ENCODE peak calls at places on chromosomes 3 and 15, in four cellular contexts. One of them, this sample, is unnamed.

GRCh38 chr3:32872487-32873382 is 54.9 kb downstream of the TRIM71 start:
- DNase-seq in AG20443: no peak
- DNase-seq in MCF 10A: peak; percentile 37
- DNase-seq in NCI-H1436: peak; percentile 3
- DNase-seq in this sample: peak; percentile 87

GRCh38 chr15:63042879-63043340 is 363 bp downstream of the TPM1 start:
- DNase-seq in MCF 10A: peak; percentile 40
- DNase-seq in AG20443: peak; percentile 48
- DNase-seq in NCI-H1436: no peak
- DNase-seq in this sample: no peak

GRCh38 chr15:78392430-78392829 is 45.6 kb upstream of the IREB2 start:
- DNase-seq in AG20443: no peak
- DNase-seq in NCI-H1436: peak; percentile 82
- DNase-seq in MCF 10A: no peak
- DNase-seq in this sample: peak; percentile 76

GRCh38 chr15:51121118-51121517 is 26.4 kb upstream of the TNFAIP8L3 start:
- DNase-seq in AG20443: peak; percentile 83
- DNase-seq in NCI-H1436: no peak
- DNase-seq in MCF 10A: peak; percentile 96
- DNase-seq in this sample: no peak

GRCh38 chr3:48656061-48656840 is 6.4 kb downstream of the CELSR3 start:
- DNase-seq in NCI-H1436: no peak
- DNase-seq in AG20443: peak; percentile 91
- DNase-seq in MCF 10A: no peak
- DNase-seq in this sample: no peak

GRCh38 chr3:124773351-124774304 is 43.4 kb downstream of the UMPS start:
- DNase-seq in MCF 10A: no peak
- DNase-seq in AG20443: no peak
- DNase-seq in NCI-H1436: no peak
- DNase-seq in this sample: no peak

GRCh38 chr3:169668957-169669681 is 5.6 kb upstream of the MECOM start:
- DNase-seq in NCI-H1436: peak; percentile 74
- DNase-seq in MCF 10A: peak; percentile 72
- DNase-seq in AG20443: peak; percentile 86
- DNase-seq in this sample: peak; percentile 48

GRCh38 chr3:36803096-36803811 is 38.9 kb upstream of the DCLK3 start:
- DNase-seq in NCI-H1436: no peak
- DNase-seq in AG20443: no peak
- DNase-seq in MCF 10A: no peak
- DNase-seq in this sample: no peak

GRCh38 chr3:187263270-187263669 is 28.3 kb downstream of the MASP1 start:
- DNase-seq in MCF 10A: no peak
- DNase-seq in AG20443: no peak
- DNase-seq in NCI-H1436: no peak
- DNase-seq in this sample: no peak

GRCh38 chr3:100873624-100874023 is 119.6 kb downstream of the ABI3BP start:
- DNase-seq in NCI-H1436: no peak
- DNase-seq in AG20443: no peak
- DNase-seq in MCF 10A: no peak
- DNase-seq in this sample: no peak

GRCh38 chr3:73805435-73805834 is 180.7 kb upstream of the PDZRN3 start:
- DNase-seq in AG20443: no peak
- DNase-seq in MCF 10A: no peak
- DNase-seq in NCI-H1436: no peak
- DNase-seq in this sample: no peak

GRCh38 chr15:79003301-79003700 is 58.5 kb upstream of the CTSH start:
- DNase-seq in AG20443: peak; percentile 24
- DNase-seq in MCF 10A: no peak
- DNase-seq in NCI-H1436: no peak
- DNase-seq in this sample: no peak

GRCh38 chr3:138173769-138174420 is 826 bp downstream of the DBR1 start:
- DNase-seq in NCI-H1436: no peak
- DNase-seq in AG20443: no peak
- DNase-seq in MCF 10A: no peak
- DNase-seq in this sample: no peak

GRCh38 chr3:31106204-31106603 is 211.7 kb upstream of the GADL1 start:
- DNase-seq in MCF 10A: peak; percentile 98
- DNase-seq in AG20443: peak; percentile 71
- DNase-seq in NCI-H1436: no peak
- DNase-seq in this sample: no peak

GRCh38 chr15:25381579-25381978 is 57.2 kb downstream of the UBE3A start:
- DNase-seq in AG20443: no peak
- DNase-seq in NCI-H1436: no peak
- DNase-seq in MCF 10A: no peak
- DNase-seq in this sample: no peak

GRCh38 chr15:34725565-34725964 is 29.2 kb downstream of the GJD2 start:
- DNase-seq in AG20443: peak; percentile 46
- DNase-seq in NCI-H1436: no peak
- DNase-seq in MCF 10A: no peak
- DNase-seq in this sample: no peak

GRCh38 chr15:76979331-76979925 is 15.5 kb upstream of the PSTPIP1 start:
- DNase-seq in AG20443: no peak
- DNase-seq in MCF 10A: no peak
- DNase-seq in NCI-H1436: no peak
- DNase-seq in this sample: no peak

GRCh38 chr3:170741756-170742530 is 128.1 kb downstream of the RPL22L1 start:
- DNase-seq in AG20443: no peak
- DNase-seq in MCF 10A: no peak
- DNase-seq in NCI-H1436: no peak
- DNase-seq in this sample: no peak

GRCh38 chr3:114218006-114218405 is 19.4 kb downstream of the ZNF80 start:
- DNase-seq in NCI-H1436: no peak
- DNase-seq in AG20443: no peak
- DNase-seq in MCF 10A: no peak
- DNase-seq in this sample: no peak

GRCh38 chr3:158452324-158452723 is 118.7 kb upstream of the MLF1 start:
- DNase-seq in NCI-H1436: no peak
- DNase-seq in AG20443: no peak
- DNase-seq in MCF 10A: peak; percentile 42
- DNase-seq in this sample: no peak

This sample was measured in DMS79.